ENCODE peak calls at places on chromosomes 3 and 15, in five cellular contexts. P is GM12878, Z is kidney, F is lower lobe of right lung, H is hepatocyte. U is an unnamed sample. For H3K4me1, the result is how much of the 10 kb centered on the place peaks cover.

GRCh38 chr15:31551323-31551722 is 224.7 kb downstream of the KLF13 start:
- DNase-seq in P (no peak), Z (no peak), F (no peak), H (no peak), U (no peak)

GRCh38 chr3:14907043-14907966 is 40.1 kb upstream of the NR2C2 start:
- DNase-seq in P (no peak), Z (no peak), F (no peak), H (no peak), U (no peak)

GRCh38 chr3:78497692-78498091 is 1270.1 kb downstream of the ROBO1 start:
- DNase-seq in P (no peak), Z (no peak), F (no peak), H (no peak), U (no peak)

GRCh38 chr3:62019906-62020305 is 353.4 kb downstream of the FEZF2 start:
- DNase-seq in P (no peak), Z (no peak), F (no peak), H (no peak), U (no peak)

GRCh38 chr3:159250961-159251360 is 449.1 kb downstream of the MFSD1 start:
- DNase-seq in P (no peak), Z (no peak), F (no peak), H (no peak), U (no peak)

GRCh38 chr3:45599424-45599886 is 4.9 kb downstream of the LIMD1 start:
- DNase-seq in P (no peak), Z (no peak), F (peak), H (no peak), U (no peak)

GRCh38 chr15:58348095-58348812 is 83.5 kb upstream of the LIPC start:
- DNase-seq in P (no peak), Z (no peak), F (no peak), H (no peak), U (no peak)

GRCh38 chr3:123329636-123330340 is 119.1 kb downstream of the ADCY5 start:
- DNase-seq in P (no peak), Z (peak), F (peak), H (no peak), U (peak)

GRCh38 chr3:195750797-195751520 is 30.2 kb downstream of the MUC20 start:
- DNase-seq in P (no peak), Z (peak), F (peak), H (no peak), U (no peak)

GRCh38 chr3:28780480-28780879 is 431.9 kb upstream of the AZI2 start:
- DNase-seq in P (no peak), Z (no peak), F (no peak), H (peak), U (no peak)

GRCh38 chr3:53833053-53833645 is 13.1 kb downstream of the CHDH start:
- DNase-seq in P (no peak), Z (no peak), F (no peak), H (no peak), U (no peak)

GRCh38 chr3:98644168-98644567 is 50.8 kb upstream of the CPOX start:
- DNase-seq in P (no peak), Z (no peak), F (no peak), H (no peak), U (no peak)

GRCh38 chr3:42336103-42336502 is 70.1 kb upstream of the CCK start:
- DNase-seq in P (no peak), Z (no peak), F (no peak), H (no peak), U (no peak)

GRCh38 chr15:24761704-24762302 is 86.2 kb downstream of the NPAP1 start:
- DNase-seq in P (no peak), Z (no peak), F (no peak), H (no peak), U (no peak)

GRCh38 chr3:146505496-146505895 is 36.1 kb upstream of the PLSCR2 start:
- DNase-seq in P (no peak), Z (no peak), F (no peak), H (no peak), U (no peak)

GRCh38 chr15:44147636-44148035 is 47.4 kb downstream of the FRMD5 start:
- DNase-seq in P (no peak), Z (no peak), F (no peak), H (no peak), U (no peak)

GRCh38 chr3:123394391-123395022 is 54.4 kb downstream of the ADCY5 start:
- DNase-seq in P (no peak), Z (no peak), F (no peak), H (no peak), U (no peak)

GRCh38 chr3:150324825-150325224 is 83.3 kb upstream of the TSC22D2 start:
- DNase-seq in P (no peak), Z (no peak), F (no peak), H (no peak), U (no peak)

GRCh38 chr3:125120370-125121122 is 64.7 kb upstream of the HEG1 start:
- DNase-seq in P (no peak), Z (no peak), F (no peak), H (no peak), U (no peak)

GRCh38 chr3:55742027-55742710 is 255.1 kb upstream of the WNT5A start:
- DNase-seq in P (no peak), Z (no peak), F (no peak), H (no peak), U (no peak)

DNA sequence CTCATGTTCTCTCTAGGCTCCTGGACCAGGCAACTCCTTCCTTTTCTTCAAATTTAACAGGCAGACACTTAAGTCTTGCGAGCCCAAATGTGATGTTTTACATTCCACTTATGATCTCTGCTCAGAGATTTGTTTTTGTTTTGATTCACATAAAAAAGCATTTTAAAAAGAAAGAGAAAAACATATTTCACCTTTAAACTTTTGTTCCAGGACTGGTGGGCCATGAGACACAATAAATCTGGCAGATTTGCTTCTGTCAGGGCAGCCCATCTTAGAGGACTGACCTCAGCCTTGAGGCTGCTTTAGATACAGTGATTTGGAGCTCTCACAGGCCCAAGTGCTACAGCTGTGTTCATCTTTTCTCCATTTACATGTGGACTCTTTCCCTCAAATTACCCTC is 52.0 kb downstream of the CMSS1 start:
- DNase-seq in P (no peak), Z (no peak), F (no peak), H (no peak), U (no peak)
- H3K4me1 ChIP-seq in P (under half), Z (under half), F (under half), H (half or more), U (under half)

GRCh38 chr3:10707984-10708868 is 107.8 kb upstream of the SLC6A11 start:
- DNase-seq in P (no peak), Z (no peak), F (no peak), H (no peak), U (no peak)
- TF ChIP-seq CTCF in P (no peak), Z (no peak), F (no peak), H (no peak), U (no peak)

GRCh38 chr15:95556866-95557225 is 773.7 kb upstream of the NR2F2 start:
- DNase-seq in P (no peak), Z (no peak), F (no peak), H (peak), U (no peak)
- H3K27ac ChIP-seq in P (no peak), Z (peak), F (no peak), H (peak), U (peak)

GRCh38 chr3:115141018-115141757 is 5.9 kb downstream of the ZBTB20 start:
- DNase-seq in P (no peak), Z (no peak), F (no peak), H (no peak), U (no peak)
- H3K4me1 ChIP-seq in P (under half), Z (under half), F (under half), H (under half), U (under half)

DNA sequence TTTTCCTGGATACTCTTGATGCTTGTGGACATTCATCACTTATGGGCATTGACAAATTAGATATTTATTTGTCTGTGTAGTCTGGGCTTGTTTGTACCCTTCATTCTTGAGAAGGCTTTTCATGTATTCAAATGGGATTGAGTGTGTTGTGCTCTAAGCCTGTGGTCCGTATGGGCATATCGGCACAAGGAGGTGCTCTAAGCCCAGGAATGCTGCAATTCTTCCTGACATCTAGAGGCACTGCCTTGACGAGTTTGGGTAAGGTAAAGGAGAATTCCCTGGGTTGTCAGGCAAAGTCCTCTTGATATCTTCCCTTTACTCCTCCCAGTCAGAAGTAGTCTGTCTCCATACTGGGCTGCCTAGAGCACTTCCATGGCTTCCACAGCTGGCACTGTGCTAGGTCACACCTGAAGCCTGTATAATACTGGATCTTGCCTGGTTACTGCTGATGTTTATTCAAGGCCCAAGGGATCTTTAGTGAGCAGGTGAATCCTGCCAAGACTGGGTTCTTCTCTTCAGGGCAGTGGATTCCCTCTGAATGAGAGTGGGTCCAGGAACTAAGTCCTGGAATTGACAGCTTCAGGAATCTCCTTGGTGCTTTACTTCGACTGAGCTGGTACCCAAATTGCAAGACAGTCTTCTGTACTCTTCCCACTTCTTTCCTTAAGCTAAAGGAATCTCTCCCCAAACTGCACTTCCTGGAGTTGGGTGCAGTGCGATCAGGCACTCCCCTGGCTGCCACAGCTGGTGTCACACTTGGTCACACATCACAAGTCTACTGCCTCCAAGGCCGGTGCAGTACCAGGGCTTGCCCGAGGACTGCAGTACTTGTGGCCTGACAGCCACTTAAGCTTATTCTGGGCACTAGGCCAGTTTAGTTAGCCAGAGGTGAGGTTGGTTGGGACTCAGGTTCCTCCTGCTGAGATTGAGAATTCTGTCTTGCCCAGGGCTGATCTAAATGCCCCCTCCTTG is 46.0 kb downstream of the GALK2 start:
- DNase-seq in P (peak), Z (peak), F (peak), H (no peak), U (no peak)
- TF ChIP-seq CTCF in P (peak), Z (peak), F (peak), H (no peak), U (no peak)

DNA sequence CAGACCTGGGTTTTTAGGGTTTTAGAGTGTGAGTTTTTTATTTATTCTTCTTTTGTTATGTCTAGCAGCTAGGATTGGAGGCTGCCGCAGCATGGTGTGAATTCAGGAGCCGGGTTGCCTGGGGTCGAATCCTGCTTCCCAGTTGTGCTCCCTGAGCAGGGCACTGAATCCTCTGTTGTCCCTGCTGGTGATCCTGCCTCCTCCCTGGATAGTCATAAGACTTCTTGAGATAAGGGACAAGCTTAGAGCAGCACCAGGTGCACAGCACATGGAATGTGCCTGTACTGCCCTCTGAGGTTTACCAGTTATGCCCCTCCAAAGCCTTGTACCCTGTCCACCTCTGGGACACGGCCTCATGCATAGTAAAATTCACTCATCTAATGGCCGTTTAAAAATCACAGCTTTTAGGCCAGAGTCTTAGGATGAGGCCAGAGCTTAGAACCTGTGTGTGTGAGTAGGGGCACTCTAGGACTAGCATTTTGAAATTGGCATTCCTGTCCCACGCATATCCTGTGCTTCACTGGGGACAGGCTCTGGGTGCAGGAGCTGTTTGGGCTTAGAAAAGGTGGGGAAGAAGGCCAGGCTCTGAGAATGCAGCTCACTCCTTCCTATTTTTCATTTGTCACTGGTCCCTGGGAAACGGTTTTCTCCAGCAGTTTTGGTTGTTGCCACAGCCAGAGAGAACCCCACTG is 47.7 kb downstream of the CHCHD6 start:
- DNase-seq in P (no peak), Z (no peak), F (no peak), H (no peak), U (no peak)
- H3K27ac ChIP-seq in P (no peak), Z (no peak), F (peak), H (no peak), U (peak)

GRCh38 chr3:172094621-172095557 is 55.5 kb downstream of the FNDC3B start:
- DNase-seq in P (peak), Z (no peak), F (no peak), H (no peak), U (no peak)
- H3K4me1 ChIP-seq in P (under half), Z (under half), F (half or more), H (under half), U (half or more)

GRCh38 chr3:155854147-155854940 is at the start of gene SLC33A1:
- DNase-seq in P (peak), Z (peak), F (peak), H (peak), U (peak)

GRCh38 chr3:155847993-155848392 is 6.2 kb downstream of the SLC33A1 start:
- DNase-seq in P (no peak), Z (no peak), F (no peak), H (no peak), U (no peak)

GRCh38 chr3:155853214-155854146 is 747 bp downstream of the SLC33A1 start:
- DNase-seq in P (no peak), Z (peak), F (peak), H (peak), U (no peak)
- TF ChIP-seq CTCF in P (no peak), Z (peak), F (no peak), H (peak), U (no peak)

DNA sequence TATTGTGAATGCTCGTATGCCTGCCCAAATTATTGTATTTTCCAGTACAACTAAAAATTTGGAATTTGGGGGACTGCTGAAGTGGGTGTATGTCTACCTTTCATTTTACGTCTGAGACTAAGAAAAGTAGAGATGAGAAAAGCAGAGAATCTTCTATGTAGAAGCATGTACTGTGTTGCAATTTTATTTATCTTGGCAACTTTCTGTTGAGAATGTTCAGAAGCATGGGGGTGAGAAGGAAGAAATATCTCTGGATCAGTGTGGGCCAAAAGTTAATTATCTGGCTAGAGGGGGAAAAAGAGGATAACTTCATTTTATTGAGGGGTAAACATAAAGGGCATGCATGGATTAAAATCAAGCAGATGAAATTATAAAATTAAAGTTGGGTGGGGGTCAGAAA is 46.7 kb upstream of the ICE2 start:
- DNase-seq in P (no peak), Z (no peak), F (no peak), H (no peak), U (no peak)
- H3K27ac ChIP-seq in P (no peak), Z (no peak), F (no peak), H (no peak), U (peak)

DNA sequence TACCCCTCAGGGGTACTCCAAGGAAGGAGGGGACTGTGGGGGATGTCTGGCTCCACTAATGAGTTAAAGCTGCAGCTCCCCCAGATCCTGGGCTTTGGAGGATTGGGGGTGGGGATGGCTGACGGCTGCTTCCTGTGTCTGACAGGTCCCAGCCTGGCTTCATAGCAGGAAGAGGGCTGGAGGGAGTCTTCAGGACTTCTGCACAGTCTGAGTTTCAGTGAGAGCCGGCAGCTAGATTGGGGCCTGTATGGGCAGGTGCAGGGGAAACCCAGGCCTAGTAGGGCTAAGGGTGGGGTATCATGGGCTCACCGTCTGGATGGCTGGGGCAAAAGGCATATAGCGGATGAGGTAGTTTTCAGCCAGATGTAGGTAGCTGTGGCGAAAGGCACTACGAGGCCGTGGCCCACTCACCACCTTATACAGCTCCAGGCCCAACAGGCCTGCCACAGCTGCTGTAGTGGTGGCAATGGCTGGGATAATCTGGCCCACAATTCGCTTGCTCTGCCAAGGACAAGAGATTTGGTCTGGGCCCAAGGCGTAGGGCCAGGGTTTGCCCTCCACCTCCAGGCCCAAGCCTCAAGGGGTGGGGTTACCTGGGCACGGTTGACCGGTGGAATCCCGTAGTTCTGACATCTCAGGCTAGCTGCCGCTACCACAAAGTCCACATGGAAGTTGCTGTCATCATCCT is 4.5 kb downstream of the INKA1 start:
- DNase-seq in P (no peak), Z (no peak), F (no peak), H (peak), U (no peak)
- H3K4me1 ChIP-seq in P (under half), Z (half or more), F (half or more), H (under half), U (under half)

U was measured in RWPE2.